ENCODE peak calls at places on chromosomes 5 and 9, in four cellular contexts. N is naive thymus-derived CD8-positive, alpha-beta T cell; J is posterior cingulate gyrus; H is left colon. G is an unnamed sample.
A peak's percentile ranks its signal among the peaks of the same experiment; 100 is the strongest.

GRCh38 chr5:127802477-127802865 is 99.3 kb downstream of the CCDC192 start:
- DNase-seq in N (no peak), J (no peak), H (no peak), G (no peak)

GRCh38 chr5:67699560-67699959 is 503.0 kb upstream of the CD180 start:
- DNase-seq in N (no peak), J (no peak), H (no peak), G (no peak)

GRCh38 chr5:99025298-99026045 is 96.7 kb upstream of the CHD1 start:
- DNase-seq in N (no peak), J (no peak), H (no peak), G (no peak)

GRCh38 chr9:137453643-137454081 is 5.5 kb downstream of the NSMF start:
- DNase-seq in N (peak; percentile 54), J (no peak), H (peak; percentile 84), G (peak; percentile 54)

GRCh38 chr9:127505396-127506116 is 54.2 kb downstream of the LRSAM1 start:
- DNase-seq in N (no peak), J (no peak), H (no peak), G (no peak)

GRCh38 chr5:95940758-95941682 is 20.6 kb downstream of the ELL2 start:
- DNase-seq in N (no peak), J (peak; percentile 62), H (no peak), G (no peak)

GRCh38 chr5:141828162-141828561 is 50.0 kb downstream of the PCDH1 start:
- DNase-seq in N (no peak), J (no peak), H (no peak), G (no peak)

GRCh38 chr9:35658144-35658893 is at the start of gene CCDC107:
- DNase-seq in N (peak; percentile 82), J (peak; percentile 70), H (peak; percentile 88), G (peak; percentile 74)

GRCh38 chr5:131999471-131999931 is 12.0 kb downstream of the ACSL6 start:
- DNase-seq in N (no peak), J (no peak), H (no peak), G (no peak)

GRCh38 chr5:151707566-151707965 is 20.9 kb upstream of the SPARC start:
- DNase-seq in N (no peak), J (no peak), H (no peak), G (no peak)

GRCh38 chr9:98575379-98576346 is 133.1 kb downstream of the GABBR2 start:
- DNase-seq in N (no peak), J (no peak), H (no peak), G (no peak)

GRCh38 chr5:121503111-121503840 is 348.4 kb upstream of the FTMT start:
- DNase-seq in N (no peak), J (peak; percentile 21), H (peak; percentile 12), G (no peak)

GRCh38 chr9:89878687-89879086 is 273.9 kb downstream of the GADD45G start:
- DNase-seq in N (no peak), J (no peak), H (no peak), G (no peak)

GRCh38 chr9:92468206-92468605 is 14.1 kb downstream of the ASPN start:
- DNase-seq in N (no peak), J (no peak), H (no peak), G (no peak)

GRCh38 chr9:95181226-95181818 is 136.2 kb downstream of the FANCC start:
- DNase-seq in N (no peak), J (no peak), H (no peak), G (no peak)

GRCh38 chr5:107874810-107875209 is 204.1 kb upstream of the EFNA5 start:
- DNase-seq in N (no peak), J (no peak), H (no peak), G (no peak)